ENCODE peak calls at places on chromosomes 1 and 21, in nine cellular contexts. One of them, this sample, is unnamed.

GRCh38 chr1:153395136-153395685 is 4.3 kb upstream of the S100A8 start:
- DNase-seq in choroid plexus epithelial cell: no peak
- DNase-seq in activated T-cell treated with anti-CD3 and anti-CD28 coated beads, Interleukin-2, amount 50 U/mL, for 72 hours: no peak
- DNase-seq in NCI-H748 treated with DMSO at 0.1 percent for 48 hours: no peak
- DNase-seq in skeletal muscle cell: no peak
- DNase-seq in MCF 10A: peak; percentile 95
- DNase-seq in GM10248: no peak
- DNase-seq in IMR-90: no peak
- DNase-seq in mucosa of gallbladder: peak; percentile 5
- DNase-seq in this sample: no peak

GRCh38 chr21:46425566-46425965 is 33.1 kb upstream of the DIP2A start:
- DNase-seq in choroid plexus epithelial cell: no peak
- DNase-seq in activated T-cell treated with anti-CD3 and anti-CD28 coated beads, Interleukin-2, amount 50 U/mL, for 72 hours: peak; percentile 62
- DNase-seq in NCI-H748 treated with DMSO at 0.1 percent for 48 hours: no peak
- DNase-seq in skeletal muscle cell: no peak
- DNase-seq in MCF 10A: no peak
- DNase-seq in GM10248: no peak
- DNase-seq in IMR-90: no peak
- DNase-seq in mucosa of gallbladder: no peak
- DNase-seq in this sample: peak; percentile 88

GRCh38 chr21:45644041-45644906 is 749 bp downstream of the PCBP3 start:
- DNase-seq in choroid plexus epithelial cell: no peak
- DNase-seq in activated T-cell treated with anti-CD3 and anti-CD28 coated beads, Interleukin-2, amount 50 U/mL, for 72 hours: peak; percentile 58
- DNase-seq in NCI-H748 treated with DMSO at 0.1 percent for 48 hours: no peak
- DNase-seq in skeletal muscle cell: no peak
- DNase-seq in MCF 10A: peak; percentile 17
- DNase-seq in GM10248: no peak
- DNase-seq in IMR-90: no peak
- DNase-seq in mucosa of gallbladder: no peak
- DNase-seq in this sample: peak; percentile 38

GRCh38 chr1:235011599-235012435 is 116.8 kb downstream of the TOMM20 start:
- DNase-seq in choroid plexus epithelial cell: peak; percentile 97
- DNase-seq in activated T-cell treated with anti-CD3 and anti-CD28 coated beads, Interleukin-2, amount 50 U/mL, for 72 hours: peak; percentile 95
- DNase-seq in NCI-H748 treated with DMSO at 0.1 percent for 48 hours: no peak
- DNase-seq in skeletal muscle cell: peak; percentile 100
- DNase-seq in MCF 10A: peak; percentile 99
- DNase-seq in GM10248: peak; percentile 83
- DNase-seq in IMR-90: peak; percentile 100
- DNase-seq in mucosa of gallbladder: peak; percentile 70
- DNase-seq in this sample: peak; percentile 99

GRCh38 chr1:26097696-26098095 is 13.9 kb upstream of the PDIK1L start:
- DNase-seq in choroid plexus epithelial cell: peak; percentile 58
- DNase-seq in activated T-cell treated with anti-CD3 and anti-CD28 coated beads, Interleukin-2, amount 50 U/mL, for 72 hours: no peak
- DNase-seq in NCI-H748 treated with DMSO at 0.1 percent for 48 hours: no peak
- DNase-seq in skeletal muscle cell: no peak
- DNase-seq in MCF 10A: no peak
- DNase-seq in GM10248: no peak
- DNase-seq in IMR-90: peak; percentile 55
- DNase-seq in mucosa of gallbladder: no peak
- DNase-seq in this sample: no peak

GRCh38 chr21:45358711-45359310 is 46.2 kb upstream of the COL18A1 start:
- DNase-seq in choroid plexus epithelial cell: no peak
- DNase-seq in activated T-cell treated with anti-CD3 and anti-CD28 coated beads, Interleukin-2, amount 50 U/mL, for 72 hours: no peak
- DNase-seq in NCI-H748 treated with DMSO at 0.1 percent for 48 hours: no peak
- DNase-seq in skeletal muscle cell: no peak
- DNase-seq in MCF 10A: no peak
- DNase-seq in GM10248: no peak
- DNase-seq in IMR-90: no peak
- DNase-seq in mucosa of gallbladder: no peak
- DNase-seq in this sample: no peak

GRCh38 chr1:117562581-117563491 is 43.0 kb upstream of the TENT5C start:
- DNase-seq in choroid plexus epithelial cell: no peak
- DNase-seq in activated T-cell treated with anti-CD3 and anti-CD28 coated beads, Interleukin-2, amount 50 U/mL, for 72 hours: no peak
- DNase-seq in NCI-H748 treated with DMSO at 0.1 percent for 48 hours: no peak
- DNase-seq in skeletal muscle cell: no peak
- DNase-seq in MCF 10A: no peak
- DNase-seq in GM10248: no peak
- DNase-seq in IMR-90: no peak
- DNase-seq in mucosa of gallbladder: peak; percentile 10
- DNase-seq in this sample: no peak

GRCh38 chr1:88922214-88922613 is 30.8 kb upstream of the GTF2B start:
- DNase-seq in choroid plexus epithelial cell: no peak
- DNase-seq in activated T-cell treated with anti-CD3 and anti-CD28 coated beads, Interleukin-2, amount 50 U/mL, for 72 hours: no peak
- DNase-seq in NCI-H748 treated with DMSO at 0.1 percent for 48 hours: no peak
- DNase-seq in skeletal muscle cell: no peak
- DNase-seq in MCF 10A: no peak
- DNase-seq in GM10248: no peak
- DNase-seq in IMR-90: no peak
- DNase-seq in mucosa of gallbladder: no peak
- DNase-seq in this sample: no peak

GRCh38 chr21:35408401-35408800 is 359.3 kb upstream of the RUNX1 start:
- DNase-seq in choroid plexus epithelial cell: no peak
- DNase-seq in activated T-cell treated with anti-CD3 and anti-CD28 coated beads, Interleukin-2, amount 50 U/mL, for 72 hours: no peak
- DNase-seq in NCI-H748 treated with DMSO at 0.1 percent for 48 hours: no peak
- DNase-seq in skeletal muscle cell: no peak
- DNase-seq in MCF 10A: no peak
- DNase-seq in GM10248: no peak
- DNase-seq in IMR-90: peak; percentile 58
- DNase-seq in mucosa of gallbladder: no peak
- DNase-seq in this sample: no peak

GRCh38 chr1:117599822-117600221 is 6.0 kb upstream of the TENT5C start:
- DNase-seq in choroid plexus epithelial cell: no peak
- DNase-seq in activated T-cell treated with anti-CD3 and anti-CD28 coated beads, Interleukin-2, amount 50 U/mL, for 72 hours: no peak
- DNase-seq in NCI-H748 treated with DMSO at 0.1 percent for 48 hours: no peak
- DNase-seq in skeletal muscle cell: no peak
- DNase-seq in MCF 10A: no peak
- DNase-seq in GM10248: no peak
- DNase-seq in IMR-90: no peak
- DNase-seq in mucosa of gallbladder: no peak
- DNase-seq in this sample: no peak

GRCh38 chr1:204503122-204503912 is 8.7 kb upstream of the PIK3C2B start:
- DNase-seq in choroid plexus epithelial cell: peak; percentile 87
- DNase-seq in activated T-cell treated with anti-CD3 and anti-CD28 coated beads, Interleukin-2, amount 50 U/mL, for 72 hours: peak; percentile 45
- DNase-seq in NCI-H748 treated with DMSO at 0.1 percent for 48 hours: peak; percentile 40
- DNase-seq in skeletal muscle cell: peak; percentile 22
- DNase-seq in MCF 10A: peak; percentile 89
- DNase-seq in GM10248: peak; percentile 39
- DNase-seq in IMR-90: peak; percentile 74
- DNase-seq in mucosa of gallbladder: peak; percentile 62
- DNase-seq in this sample: no peak

GRCh38 chr21:45803613-45804340 is 160.3 kb downstream of the PCBP3 start:
- DNase-seq in choroid plexus epithelial cell: no peak
- DNase-seq in activated T-cell treated with anti-CD3 and anti-CD28 coated beads, Interleukin-2, amount 50 U/mL, for 72 hours: no peak
- DNase-seq in NCI-H748 treated with DMSO at 0.1 percent for 48 hours: no peak
- DNase-seq in skeletal muscle cell: no peak
- DNase-seq in MCF 10A: no peak
- DNase-seq in GM10248: no peak
- DNase-seq in IMR-90: no peak
- DNase-seq in mucosa of gallbladder: no peak
- DNase-seq in this sample: no peak

GRCh38 chr1:228723287-228723686 is 12.0 kb upstream of the RHOU start:
- DNase-seq in choroid plexus epithelial cell: no peak
- DNase-seq in activated T-cell treated with anti-CD3 and anti-CD28 coated beads, Interleukin-2, amount 50 U/mL, for 72 hours: no peak
- DNase-seq in NCI-H748 treated with DMSO at 0.1 percent for 48 hours: no peak
- DNase-seq in skeletal muscle cell: no peak
- DNase-seq in MCF 10A: no peak
- DNase-seq in GM10248: no peak
- DNase-seq in IMR-90: no peak
- DNase-seq in mucosa of gallbladder: no peak
- DNase-seq in this sample: no peak

GRCh38 chr1:183913556-183913955 is 108.6 kb downstream of the RGL1 start:
- DNase-seq in choroid plexus epithelial cell: no peak
- DNase-seq in activated T-cell treated with anti-CD3 and anti-CD28 coated beads, Interleukin-2, amount 50 U/mL, for 72 hours: no peak
- DNase-seq in NCI-H748 treated with DMSO at 0.1 percent for 48 hours: no peak
- DNase-seq in skeletal muscle cell: peak; percentile 67
- DNase-seq in MCF 10A: no peak
- DNase-seq in GM10248: no peak
- DNase-seq in IMR-90: peak; percentile 39
- DNase-seq in mucosa of gallbladder: no peak
- DNase-seq in this sample: no peak

GRCh38 chr1:162497723-162498441 is at the start of gene UHMK1:
- DNase-seq in choroid plexus epithelial cell: peak; percentile 95
- DNase-seq in activated T-cell treated with anti-CD3 and anti-CD28 coated beads, Interleukin-2, amount 50 U/mL, for 72 hours: peak; percentile 87
- DNase-seq in NCI-H748 treated with DMSO at 0.1 percent for 48 hours: peak; percentile 76
- DNase-seq in skeletal muscle cell: peak; percentile 63
- DNase-seq in MCF 10A: peak; percentile 97
- DNase-seq in GM10248: peak; percentile 93
- DNase-seq in IMR-90: peak; percentile 87
- DNase-seq in mucosa of gallbladder: peak; percentile 92
- DNase-seq in this sample: peak; percentile 96

GRCh38 chr21:20388400-20388799 is 609.8 kb upstream of the NCAM2 start:
- DNase-seq in choroid plexus epithelial cell: no peak
- DNase-seq in activated T-cell treated with anti-CD3 and anti-CD28 coated beads, Interleukin-2, amount 50 U/mL, for 72 hours: no peak
- DNase-seq in NCI-H748 treated with DMSO at 0.1 percent for 48 hours: no peak
- DNase-seq in skeletal muscle cell: no peak
- DNase-seq in MCF 10A: no peak
- DNase-seq in GM10248: no peak
- DNase-seq in IMR-90: no peak
- DNase-seq in mucosa of gallbladder: no peak
- DNase-seq in this sample: no peak

GRCh38 chr1:30721311-30722174 is 1.8 kb downstream of the MATN1 start:
- DNase-seq in choroid plexus epithelial cell: no peak
- DNase-seq in activated T-cell treated with anti-CD3 and anti-CD28 coated beads, Interleukin-2, amount 50 U/mL, for 72 hours: no peak
- DNase-seq in NCI-H748 treated with DMSO at 0.1 percent for 48 hours: no peak
- DNase-seq in skeletal muscle cell: no peak
- DNase-seq in MCF 10A: no peak
- DNase-seq in GM10248: no peak
- DNase-seq in IMR-90: no peak
- DNase-seq in mucosa of gallbladder: no peak
- DNase-seq in this sample: no peak

GRCh38 chr21:44991538-44992483 is 52.0 kb downstream of the SLX9 start:
- DNase-seq in choroid plexus epithelial cell: peak; percentile 57
- DNase-seq in activated T-cell treated with anti-CD3 and anti-CD28 coated beads, Interleukin-2, amount 50 U/mL, for 72 hours: no peak
- DNase-seq in NCI-H748 treated with DMSO at 0.1 percent for 48 hours: no peak
- DNase-seq in skeletal muscle cell: no peak
- DNase-seq in MCF 10A: no peak
- DNase-seq in GM10248: no peak
- DNase-seq in IMR-90: peak; percentile 87
- DNase-seq in mucosa of gallbladder: no peak
- DNase-seq in this sample: no peak

GRCh38 chr1:38846210-38846609 is 13.4 kb downstream of the RRAGC start:
- DNase-seq in choroid plexus epithelial cell: no peak
- DNase-seq in activated T-cell treated with anti-CD3 and anti-CD28 coated beads, Interleukin-2, amount 50 U/mL, for 72 hours: no peak
- DNase-seq in NCI-H748 treated with DMSO at 0.1 percent for 48 hours: no peak
- DNase-seq in skeletal muscle cell: no peak
- DNase-seq in MCF 10A: no peak
- DNase-seq in GM10248: no peak
- DNase-seq in IMR-90: no peak
- DNase-seq in mucosa of gallbladder: no peak
- DNase-seq in this sample: no peak

GRCh38 chr1:61073871-61074270 is 8.5 kb upstream of the NFIA start:
- DNase-seq in choroid plexus epithelial cell: no peak
- DNase-seq in activated T-cell treated with anti-CD3 and anti-CD28 coated beads, Interleukin-2, amount 50 U/mL, for 72 hours: no peak
- DNase-seq in NCI-H748 treated with DMSO at 0.1 percent for 48 hours: no peak
- DNase-seq in skeletal muscle cell: no peak
- DNase-seq in MCF 10A: no peak
- DNase-seq in GM10248: no peak
- DNase-seq in IMR-90: no peak
- DNase-seq in mucosa of gallbladder: no peak
- DNase-seq in this sample: no peak

GRCh38 chr1:178093150-178093957 is 550 bp upstream of the RASAL2 start:
- DNase-seq in choroid plexus epithelial cell: peak; percentile 98
- DNase-seq in activated T-cell treated with anti-CD3 and anti-CD28 coated beads, Interleukin-2, amount 50 U/mL, for 72 hours: peak; percentile 61
- DNase-seq in NCI-H748 treated with DMSO at 0.1 percent for 48 hours: peak; percentile 64
- DNase-seq in skeletal muscle cell: peak; percentile 90
- DNase-seq in MCF 10A: peak; percentile 98
- DNase-seq in GM10248: peak; percentile 93
- DNase-seq in IMR-90: peak; percentile 96
- DNase-seq in mucosa of gallbladder: peak; percentile 94
- DNase-seq in this sample: peak; percentile 54

GRCh38 chr1:171152533-171152932 is 32.6 kb upstream of the FMO2 start:
- DNase-seq in choroid plexus epithelial cell: peak; percentile 6
- DNase-seq in activated T-cell treated with anti-CD3 and anti-CD28 coated beads, Interleukin-2, amount 50 U/mL, for 72 hours: no peak
- DNase-seq in NCI-H748 treated with DMSO at 0.1 percent for 48 hours: no peak
- DNase-seq in skeletal muscle cell: no peak
- DNase-seq in MCF 10A: peak; percentile 13
- DNase-seq in GM10248: no peak
- DNase-seq in IMR-90: no peak
- DNase-seq in mucosa of gallbladder: no peak
- DNase-seq in this sample: no peak

GRCh38 chr1:49051647-49052046 is 275.0 kb upstream of the BEND5 start:
- DNase-seq in choroid plexus epithelial cell: no peak
- DNase-seq in activated T-cell treated with anti-CD3 and anti-CD28 coated beads, Interleukin-2, amount 50 U/mL, for 72 hours: no peak
- DNase-seq in NCI-H748 treated with DMSO at 0.1 percent for 48 hours: no peak
- DNase-seq in skeletal muscle cell: no peak
- DNase-seq in MCF 10A: no peak
- DNase-seq in GM10248: no peak
- DNase-seq in IMR-90: no peak
- DNase-seq in mucosa of gallbladder: no peak
- DNase-seq in this sample: no peak

GRCh38 chr1:111227875-111228747 is 598 bp downstream of the CHI3L2 start:
- DNase-seq in choroid plexus epithelial cell: peak; percentile 94
- DNase-seq in activated T-cell treated with anti-CD3 and anti-CD28 coated beads, Interleukin-2, amount 50 U/mL, for 72 hours: no peak
- DNase-seq in NCI-H748 treated with DMSO at 0.1 percent for 48 hours: no peak
- DNase-seq in skeletal muscle cell: peak; percentile 84
- DNase-seq in MCF 10A: peak; percentile 91
- DNase-seq in GM10248: no peak
- DNase-seq in IMR-90: peak; percentile 93
- DNase-seq in mucosa of gallbladder: peak; percentile 32
- DNase-seq in this sample: peak; percentile 21

GRCh38 chr1:107110346-107110745 is 30.5 kb upstream of the NTNG1 start:
- DNase-seq in choroid plexus epithelial cell: no peak
- DNase-seq in activated T-cell treated with anti-CD3 and anti-CD28 coated beads, Interleukin-2, amount 50 U/mL, for 72 hours: no peak
- DNase-seq in NCI-H748 treated with DMSO at 0.1 percent for 48 hours: no peak
- DNase-seq in skeletal muscle cell: no peak
- DNase-seq in MCF 10A: no peak
- DNase-seq in GM10248: no peak
- DNase-seq in IMR-90: no peak
- DNase-seq in mucosa of gallbladder: no peak
- DNase-seq in this sample: no peak

GRCh38 chr1:2145946-2146835 is 48.4 kb downstream of the FAAP20 start:
- DNase-seq in choroid plexus epithelial cell: no peak
- DNase-seq in activated T-cell treated with anti-CD3 and anti-CD28 coated beads, Interleukin-2, amount 50 U/mL, for 72 hours: no peak
- DNase-seq in NCI-H748 treated with DMSO at 0.1 percent for 48 hours: no peak
- DNase-seq in skeletal muscle cell: no peak
- DNase-seq in MCF 10A: no peak
- DNase-seq in GM10248: no peak
- DNase-seq in IMR-90: no peak
- DNase-seq in mucosa of gallbladder: no peak
- DNase-seq in this sample: peak; percentile 61

GRCh38 chr1:167454929-167455785 is 63.2 kb downstream of the CD247 start:
- DNase-seq in choroid plexus epithelial cell: peak; percentile 26
- DNase-seq in activated T-cell treated with anti-CD3 and anti-CD28 coated beads, Interleukin-2, amount 50 U/mL, for 72 hours: peak; percentile 88
- DNase-seq in NCI-H748 treated with DMSO at 0.1 percent for 48 hours: peak; percentile 15
- DNase-seq in skeletal muscle cell: no peak
- DNase-seq in MCF 10A: peak; percentile 57
- DNase-seq in GM10248: peak; percentile 67
- DNase-seq in IMR-90: no peak
- DNase-seq in mucosa of gallbladder: peak; percentile 58
- DNase-seq in this sample: peak; percentile 90

GRCh38 chr21:16305686-16306085 is 575.9 kb downstream of the USP25 start:
- DNase-seq in choroid plexus epithelial cell: peak; percentile 77
- DNase-seq in activated T-cell treated with anti-CD3 and anti-CD28 coated beads, Interleukin-2, amount 50 U/mL, for 72 hours: no peak
- DNase-seq in NCI-H748 treated with DMSO at 0.1 percent for 48 hours: no peak
- DNase-seq in skeletal muscle cell: no peak
- DNase-seq in MCF 10A: no peak
- DNase-seq in GM10248: no peak
- DNase-seq in IMR-90: no peak
- DNase-seq in mucosa of gallbladder: no peak
- DNase-seq in this sample: no peak